ENCODE peak calls at places on chromosomes 1 and 21, in four cellular contexts. B, X, I and T are unnamed samples.

GRCh38 chr21:31337991-31338891 is 5.8 kb downstream of the TIAM1 start:
- DNase-seq in B (no peak), X (no peak), I (no peak), T (no peak)

GRCh38 chr1:172556461-172556860 is 23.5 kb downstream of the SUCO start:
- DNase-seq in B (no peak), X (no peak), I (no peak), T (no peak)

GRCh38 chr1:175270361-175270760 is 77.8 kb upstream of the KIAA0040 start:
- DNase-seq in B (no peak), X (no peak), I (no peak), T (no peak)

GRCh38 chr1:115192200-115192767 is 103.0 kb upstream of the TSPAN2 start:
- DNase-seq in B (no peak), X (no peak), I (no peak), T (no peak)

GRCh38 chr21:32386195-32386870 is 6.5 kb downstream of the URB1 start:
- DNase-seq in B (no peak), X (no peak), I (no peak), T (no peak)

GRCh38 chr1:229221106-229222019 is 49.5 kb upstream of the RAB4A start:
- DNase-seq in B (no peak), X (no peak), I (no peak), T (no peak)

GRCh38 chr1:93629101-93630059 is 52.3 kb downstream of the BCAR3 start:
- DNase-seq in B (peak), X (no peak), I (no peak), T (no peak)

GRCh38 chr1:224014328-224014649 is 99.6 kb upstream of the FBXO28 start:
- DNase-seq in B (no peak), X (no peak), I (no peak), T (no peak)

GRCh38 chr1:26538480-26539412 is 9.2 kb downstream of the RPS6KA1 start:
- DNase-seq in B (no peak), X (no peak), I (no peak), T (no peak)